ENCODE peak calls at places on chromosomes 7 and 10, in five cellular contexts. R, X, C, N and I are unnamed samples.

GRCh38 chr10:55410415-55410885 is 609.4 kb upstream of the PCDH15 start:
- DNase-seq in R (no peak), C (no peak), X (no peak), N (no peak), I (peak)

GRCh38 chr7:24227603-24228359 is 56.2 kb upstream of the NPY start:
- DNase-seq in N (peak), X (no peak), R (peak), C (peak), I (no peak)

GRCh38 chr7:30799976-30800661 is 28.9 kb downstream of the MINDY4 start:
- DNase-seq in R (no peak), C (no peak), X (no peak), N (no peak), I (no peak)

GRCh38 chr10:125123363-125124113 is 36.8 kb downstream of the CTBP2 start:
- DNase-seq in R (no peak), X (no peak), N (no peak), C (no peak), I (peak)

GRCh38 chr10:132974886-132975881 is 32.8 kb upstream of the CFAP46 start:
- DNase-seq in C (no peak), N (no peak), R (no peak), X (no peak), I (no peak)

GRCh38 chr7:4140933-4141332 is 541.2 kb upstream of the FOXK1 start:
- DNase-seq in R (no peak), C (no peak), N (no peak), X (no peak), I (peak)

GRCh38 chr7:6651866-6652445 is 14.8 kb downstream of the ZNF316 start:
- DNase-seq in C (no peak), R (no peak), N (no peak), X (no peak), I (peak)

GRCh38 chr7:151954866-151955820 is 1.1 kb upstream of the GALNTL5 start:
- DNase-seq in N (no peak), X (no peak), C (no peak), R (no peak), I (no peak)

GRCh38 chr10:68137174-68137573 is 27.9 kb downstream of the MYPN start:
- DNase-seq in R (no peak), C (no peak), N (no peak), X (no peak), I (no peak)

GRCh38 chr10:48231178-48231577 is 43.3 kb downstream of the FRMPD2 start:
- DNase-seq in X (no peak), C (no peak), R (no peak), N (no peak), I (no peak)

GRCh38 chr10:34203966-34204630 is 611.0 kb downstream of the PARD3 start:
- DNase-seq in R (no peak), N (no peak), C (no peak), X (no peak), I (no peak)